ENCODE peak calls at places on chromosomes 2 and 18, in seven cellular contexts. E is psoas muscle, P is body of pancreas, F is GM12878, L is spleen, X is mesendoderm, K is heart left ventricle. M is an unnamed sample. For H3K27me3, the result is how much of the 10 kb centered on the place peaks cover.

GRCh38 chr2:99275882-99276281 is 20.4 kb upstream of the LYG2 start:
- DNase-seq in E (no peak), P (no peak), F (no peak), L (no peak), X (no peak), K (no peak), M (no peak)

GRCh38 chr2:38415023-38415422 is 38.0 kb upstream of the ATL2 start:
- DNase-seq in E (no peak), P (no peak), F (no peak), L (no peak), X (no peak), K (no peak), M (no peak)

GRCh38 chr18:22475426-22476100 is 57.8 kb upstream of the CTAGE1 start:
- DNase-seq in E (no peak), P (no peak), F (no peak), L (no peak), X (no peak), K (no peak), M (no peak)

GRCh38 chr2:233707979-233708644 is 4.6 kb upstream of the UGT1A5 start:
- DNase-seq in E (no peak), P (no peak), F (no peak), L (no peak), X (no peak), K (no peak), M (no peak)

GRCh38 chr2:216775043-216775453 is 79.7 kb upstream of the IGFBP5 start:
- DNase-seq in E (peak), P (peak), F (no peak), L (no peak), X (peak), K (peak), M (no peak)

GRCh38 chr2:4763009-4763408 is 929.2 kb upstream of the SOX11 start:
- DNase-seq in E (no peak), P (peak), F (no peak), L (no peak), X (peak), K (no peak), M (no peak)

GRCh38 chr2:67259581-67260347 is 137.4 kb upstream of the ETAA1 start:
- DNase-seq in E (no peak), P (peak), F (no peak), L (no peak), X (no peak), K (peak), M (peak)

GRCh38 chr18:56389190-56389589 is 249.2 kb downstream of the TXNL1 start:
- DNase-seq in E (no peak), P (no peak), F (no peak), L (no peak), X (no peak), K (no peak), M (no peak)

GRCh38 chr2:105179469-105180372 is 61.8 kb upstream of the GPR45 start:
- DNase-seq in E (no peak), P (peak), F (no peak), L (no peak), X (peak), K (peak), M (peak)

GRCh38 chr18:65735166-65735565 is 15.6 kb upstream of the CDH7 start:
- DNase-seq in E (no peak), P (no peak), F (no peak), L (no peak), X (no peak), K (no peak), M (no peak)

GRCh38 chr2:38742797-38743559 is 8.2 kb downstream of the SRSF7 start:
- DNase-seq in E (no peak), P (no peak), F (no peak), L (no peak), X (no peak), K (no peak), M (no peak)

GRCh38 chr2:85804583-85804982 is 50.8 kb downstream of the ATOH8 start:
- DNase-seq in E (no peak), P (no peak), F (no peak), L (peak), X (peak), K (no peak), M (no peak)

GRCh38 chr2:104332733-104333132 is 521.2 kb upstream of the POU3F3 start:
- DNase-seq in E (no peak), P (no peak), F (no peak), L (no peak), X (peak), K (no peak), M (no peak)

GRCh38 chr2:27408601-27409320 is 630 bp downstream of the PPM1G start:
- DNase-seq in E (no peak), P (no peak), F (no peak), L (no peak), X (peak), K (no peak), M (no peak)

GRCh38 chr2:241638063-241638660 is 669 bp downstream of the ATG4B start:
- DNase-seq in E (no peak), P (no peak), F (no peak), L (no peak), X (no peak), K (no peak), M (no peak)

GRCh38 chr2:237732070-237732469 is 66.5 kb upstream of the RBM44 start:
- DNase-seq in E (no peak), P (no peak), F (no peak), L (no peak), X (no peak), K (no peak), M (no peak)

GRCh38 chr2:217398860-217399259 is 539.0 kb upstream of the TNP1 start:
- DNase-seq in E (no peak), P (no peak), F (no peak), L (peak), X (no peak), K (peak), M (peak)

GRCh38 chr18:21826196-21826595 is 85.6 kb downstream of the MIB1 start:
- DNase-seq in E (no peak), P (no peak), F (no peak), L (no peak), X (no peak), K (no peak), M (no peak)

GRCh38 chr2:10620481-10620880 is 69.3 kb downstream of the NOL10 start:
- DNase-seq in E (no peak), P (no peak), F (no peak), L (no peak), X (no peak), K (no peak), M (no peak)

GRCh38 chr2:150144546-150145305 is 342.7 kb downstream of the RND3 start:
- DNase-seq in E (no peak), P (no peak), F (no peak), L (no peak), X (no peak), K (no peak), M (no peak)

GRCh38 chr2:152385718-152386117 is 50.7 kb downstream of the FMNL2 start:
- DNase-seq in E (no peak), P (no peak), F (no peak), L (no peak), X (no peak), K (no peak), M (no peak)

GRCh38 chr18:61765097-61765496 is 127.7 kb downstream of the RNF152 start:
- DNase-seq in E (no peak), P (no peak), F (no peak), L (no peak), X (peak), K (no peak), M (no peak)

DNA sequence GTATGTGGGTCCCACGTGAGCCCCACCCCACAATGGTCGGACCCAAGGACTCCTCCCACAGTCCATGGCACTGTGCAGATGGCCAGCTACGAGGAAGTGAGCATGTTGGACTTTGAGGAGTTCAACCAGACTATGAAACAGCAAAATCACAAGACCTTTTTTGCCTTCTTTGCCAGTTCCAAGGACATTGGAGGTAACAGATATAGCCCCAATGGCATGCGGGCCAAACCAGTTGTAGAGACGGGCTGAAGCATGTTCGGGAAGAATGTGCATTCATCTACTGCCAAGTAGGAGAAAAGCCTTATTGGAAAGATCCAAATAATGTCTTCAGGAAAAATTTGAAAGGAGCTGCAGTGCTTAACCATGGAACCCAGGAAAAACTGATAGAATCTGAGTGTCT is 12.6 kb downstream of the DNER start:
- DNase-seq in E (no peak), P (no peak), F (no peak), L (no peak), X (no peak), K (no peak), M (no peak)
- H3K27me3 ChIP-seq in E (under half), P (under half), F (under half), L (under half), X (under half), K (under half), M (under half)

GRCh38 chr2:61670591-61671503 is 132.7 kb upstream of the XPO1 start:
- DNase-seq in E (peak), P (peak), F (peak), L (no peak), X (no peak), K (peak), M (no peak)
- H3K4me3 ChIP-seq in E (peak), P (no peak), F (peak), L (no peak), X (no peak), K (peak), M (no peak)

GRCh38 chr2:222311978-222312738 is 13.4 kb upstream of the PAX3 start:
- DNase-seq in E (no peak), P (no peak), F (no peak), L (no peak), X (no peak), K (no peak), M (peak)
- H3K27me3 ChIP-seq in E (under half), P (under half), F (under half), L (half or more), X (half or more), K (half or more), M (half or more)

GRCh38 chr2:206383669-206384068 is 59.7 kb upstream of the ADAM23 start:
- DNase-seq in E (no peak), P (no peak), F (no peak), L (no peak), X (no peak), K (no peak), M (no peak)

GRCh38 chr2:206375956-206376355 is 67.4 kb upstream of the ADAM23 start:
- DNase-seq in E (no peak), P (no peak), F (no peak), L (no peak), X (no peak), K (no peak), M (no peak)

GRCh38 chr2:206379321-206379720 is 64.0 kb upstream of the ADAM23 start:
- DNase-seq in E (no peak), P (no peak), F (no peak), L (no peak), X (no peak), K (no peak), M (no peak)

GRCh38 chr2:206381881-206382280 is 61.5 kb upstream of the ADAM23 start:
- DNase-seq in E (no peak), P (no peak), F (no peak), L (no peak), X (no peak), K (no peak), M (no peak)

DNA sequence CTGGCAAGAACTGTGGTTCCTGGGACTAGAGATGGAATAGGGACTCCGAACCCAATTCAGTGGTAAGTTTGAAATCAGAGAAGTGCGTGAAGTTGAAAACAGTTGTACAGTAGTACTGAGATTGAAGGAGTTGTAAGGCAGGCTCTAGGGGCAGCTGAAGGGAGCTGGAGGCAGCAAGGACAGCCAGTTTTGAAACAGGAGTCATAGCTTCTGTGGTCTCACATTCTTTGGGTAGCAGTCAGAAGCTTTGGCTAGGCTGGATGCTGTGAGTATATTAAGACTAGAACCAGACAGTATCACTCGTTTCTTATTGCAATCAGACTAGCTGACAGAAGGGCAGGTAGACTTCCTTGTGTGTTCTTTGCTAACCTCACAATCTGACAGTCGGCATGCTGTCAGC is 64.5 kb upstream of the ADAM23 start:
- DNase-seq in E (no peak), P (no peak), F (no peak), L (no peak), X (no peak), K (no peak), M (no peak)
- H3K4me3 ChIP-seq in E (peak), P (no peak), F (no peak), L (no peak), X (no peak), K (no peak), M (no peak)

DNA sequence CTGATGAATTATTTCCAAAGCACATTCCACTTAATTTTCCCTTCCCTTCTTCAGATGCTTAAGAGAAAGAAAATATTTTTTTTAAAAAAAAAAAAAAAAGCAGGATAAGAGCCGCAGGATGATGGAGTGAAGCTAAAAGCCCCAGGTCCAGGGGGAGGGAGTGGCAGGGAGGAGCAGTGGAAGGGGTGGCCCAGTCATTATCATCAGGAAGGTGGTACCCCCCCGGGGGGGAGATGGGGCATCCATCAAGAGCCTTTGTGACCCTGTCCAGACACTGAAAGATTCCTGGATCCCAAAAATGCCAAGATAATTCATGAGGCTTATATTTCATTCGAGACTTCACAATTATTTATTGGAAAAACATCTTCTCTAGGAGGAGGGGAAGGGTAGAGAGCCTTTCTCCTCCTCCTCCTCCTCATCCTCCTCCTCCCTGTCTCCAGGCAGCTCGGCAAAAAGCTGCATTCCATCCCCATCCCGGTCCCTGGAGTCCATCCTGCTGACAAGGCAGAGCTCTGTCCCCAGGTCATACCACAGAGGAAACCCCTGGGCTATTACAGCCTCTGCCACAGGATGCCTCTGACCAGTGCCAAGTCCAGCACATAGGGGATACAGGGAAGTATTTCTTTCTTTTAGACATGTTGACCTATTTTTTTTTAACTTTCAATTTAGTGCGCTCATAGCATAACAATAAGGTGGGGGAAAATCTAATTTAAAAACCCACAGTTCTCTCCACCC is 125.3 kb downstream of the TWIST2 start:
- DNase-seq in E (no peak), P (no peak), F (no peak), L (no peak), X (no peak), K (no peak), M (no peak)
- H3K27me3 ChIP-seq in E (under half), P (under half), F (under half), L (under half), X (under half), K (under half), M (under half)

DNA sequence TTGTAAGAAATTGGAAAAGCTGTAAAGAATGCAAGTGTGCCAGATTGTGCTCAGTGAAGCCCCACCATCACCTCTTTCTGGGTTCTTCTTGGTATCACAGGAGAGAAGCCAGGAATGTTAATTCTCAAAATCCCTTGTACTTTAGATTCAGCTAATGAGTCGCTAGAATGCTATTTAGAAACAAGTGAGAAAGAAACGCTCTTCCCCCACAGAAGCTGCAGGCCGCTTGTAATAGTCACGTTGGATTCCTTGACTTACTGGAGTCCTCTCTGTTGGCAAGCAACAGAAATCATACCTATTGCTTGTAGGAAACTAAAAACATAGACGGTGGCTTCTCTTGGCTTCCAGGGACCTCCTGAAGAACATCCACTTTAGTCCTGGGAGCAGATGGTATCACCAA is 375.6 kb upstream of the LRATD1 start:
- DNase-seq in E (no peak), P (no peak), F (no peak), L (no peak), X (peak), K (no peak), M (no peak)
- H3K4me3 ChIP-seq in E (no peak), P (no peak), F (no peak), L (no peak), X (no peak), K (no peak), M (no peak)